ENCODE peak calls at places on chromosomes 5 and 9, in seven cellular contexts. Y is Calu3, B is endothelial cell of umbilical vein, R is SK-N-SH, L is IMR-90, A is GM10248, G is type B pancreatic cell. P is an unnamed sample.

GRCh38 chr9:88236531-88237453 is 98.5 kb upstream of the SPATA31C2 start:
- DNase-seq in Y (no peak), B (no peak), R (no peak), L (peak), A (no peak), G (no peak), P (no peak)

GRCh38 chr5:38670878-38671277 is 114.4 kb upstream of the LIFR start:
- DNase-seq in Y (no peak), B (no peak), R (no peak), L (no peak), A (no peak), G (no peak), P (peak)

GRCh38 chr9:80191108-80191507 is 619.3 kb downstream of the TLE4 start:
- DNase-seq in Y (no peak), B (no peak), R (no peak), L (peak), A (no peak), G (no peak), P (no peak)

GRCh38 chr5:472076-472655 is 29.2 kb downstream of the EXOC3 start:
- DNase-seq in Y (no peak), B (peak), R (peak), L (no peak), A (no peak), G (no peak), P (no peak)

GRCh38 chr9:115291841-115292240 is 173.9 kb upstream of the TNC start:
- DNase-seq in Y (peak), B (no peak), R (no peak), L (peak), A (no peak), G (no peak), P (no peak)

GRCh38 chr9:34204011-34204635 is 25.3 kb downstream of the UBAP1 start:
- DNase-seq in Y (no peak), B (no peak), R (no peak), L (no peak), A (no peak), G (no peak), P (no peak)

GRCh38 chr5:84362061-84362720 is 22.5 kb downstream of the EDIL3 start:
- DNase-seq in Y (no peak), B (peak), R (no peak), L (no peak), A (no peak), G (no peak), P (no peak)

GRCh38 chr9:96344458-96345180 is 38.9 kb downstream of the SLC35D2 start:
- DNase-seq in Y (peak), B (peak), R (peak), L (peak), A (no peak), G (no peak), P (peak)

GRCh38 chr5:134005415-134006118 is 792 bp upstream of the VDAC1 start:
- DNase-seq in Y (peak), B (no peak), R (peak), L (no peak), A (peak), G (no peak), P (no peak)
- TF ChIP-seq CTCF in Y (no peak), B (no peak), R (no peak), L (peak), A (no peak), G (no peak), P (no peak)

DNA sequence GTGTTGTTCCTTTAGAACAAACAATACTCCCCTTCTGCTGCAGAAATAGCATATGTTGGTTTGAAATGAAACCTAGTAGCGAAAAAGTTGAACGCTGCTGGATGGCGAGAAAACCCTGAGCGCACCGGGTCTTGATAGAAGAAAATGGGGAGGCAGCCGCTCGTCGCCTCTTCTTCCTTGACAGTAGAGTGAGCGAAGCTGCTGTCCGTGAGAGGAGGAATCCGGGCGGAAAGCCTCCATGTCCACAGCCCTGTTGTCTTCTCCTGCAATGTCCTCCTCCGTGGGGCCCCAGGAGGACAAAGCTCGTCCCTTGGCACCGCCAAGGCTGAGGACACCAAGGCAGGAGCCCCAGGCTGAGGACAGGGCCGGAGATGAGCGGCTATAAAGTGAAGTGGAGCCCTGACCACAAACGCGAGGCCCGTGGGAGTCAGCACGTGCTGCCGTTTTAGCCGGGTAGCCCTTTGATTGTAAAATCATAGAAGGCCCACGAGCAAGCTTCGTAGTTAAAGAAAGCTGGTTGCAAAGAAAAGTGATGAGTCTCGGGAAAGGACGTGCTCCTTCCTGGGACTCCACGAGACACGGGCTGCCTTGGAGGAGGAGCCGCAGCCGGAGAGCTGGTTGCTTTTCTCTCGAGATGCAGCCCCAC is 35.6 kb downstream of the MRPL36 start:
- DNase-seq in Y (no peak), B (no peak), R (no peak), L (no peak), A (no peak), G (peak), P (no peak)
- TF ChIP-seq CTCF in Y (no peak), B (no peak), R (no peak), L (no peak), A (no peak), G (peak), P (no peak)

GRCh38 chr5:59354274-59354673 is 539.3 kb downstream of the PDE4D start:
- DNase-seq in Y (no peak), B (no peak), R (no peak), L (peak), A (no peak), G (no peak), P (no peak)

GRCh38 chr5:59346987-59347386 is 546.5 kb downstream of the PDE4D start:
- DNase-seq in Y (no peak), B (no peak), R (no peak), L (no peak), A (no peak), G (no peak), P (no peak)

GRCh38 chr5:59354811-59355210 is 538.7 kb downstream of the PDE4D start:
- DNase-seq in Y (no peak), B (peak), R (no peak), L (no peak), A (no peak), G (no peak), P (no peak)

GRCh38 chr5:59348189-59348588 is 545.3 kb downstream of the PDE4D start:
- DNase-seq in Y (peak), B (peak), R (no peak), L (no peak), A (no peak), G (no peak), P (no peak)

DNA sequence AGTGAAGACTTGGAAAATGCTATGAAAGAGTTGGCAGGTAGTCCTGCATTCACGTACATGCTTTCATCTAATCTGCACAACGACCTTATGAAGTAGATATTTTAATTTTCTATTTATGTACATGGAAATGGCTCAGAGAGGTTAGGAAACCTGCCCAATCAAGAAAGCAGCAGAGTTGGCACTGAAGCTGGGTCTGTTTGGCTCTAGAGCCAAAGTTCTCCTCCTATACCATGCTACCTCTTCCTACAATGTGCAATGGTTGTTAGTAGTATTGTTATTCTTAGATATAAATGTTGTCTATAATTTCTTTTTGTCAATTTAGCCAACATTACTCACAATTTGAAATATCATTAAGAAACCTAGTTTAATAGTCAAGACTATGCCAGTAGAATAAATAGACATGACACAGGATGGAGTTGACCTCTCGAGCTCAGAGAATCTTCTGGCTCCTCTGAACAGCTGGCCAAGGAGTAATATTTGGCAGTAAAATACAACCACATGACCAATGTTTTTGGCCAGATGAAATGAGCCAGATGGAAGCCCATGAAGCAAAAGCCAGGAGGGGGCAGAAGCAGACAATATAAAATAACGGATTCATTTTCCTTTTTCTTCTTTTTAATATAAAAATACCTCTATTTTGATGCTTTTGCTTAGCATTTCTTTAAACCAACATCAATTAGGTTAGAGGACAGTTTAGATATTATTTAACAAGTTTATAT is 542.3 kb downstream of the PDE4D start:
- DNase-seq in Y (no peak), B (no peak), R (no peak), L (peak), A (no peak), G (no peak), P (no peak)
- TF ChIP-seq CTCF in Y (no peak), B (no peak), R (no peak), L (no peak), A (no peak), G (no peak), P (no peak)

GRCh38 chr5:133274597-133274935 is 222.8 kb downstream of the HSPA4 start:
- DNase-seq in Y (no peak), B (no peak), R (no peak), L (no peak), A (no peak), G (no peak), P (no peak)

GRCh38 chr5:133271606-133272005 is 219.8 kb downstream of the HSPA4 start:
- DNase-seq in Y (no peak), B (no peak), R (no peak), L (no peak), A (no peak), G (no peak), P (no peak)

GRCh38 chr5:133276171-133276570 is 224.4 kb downstream of the HSPA4 start:
- DNase-seq in Y (no peak), B (no peak), R (no peak), L (no peak), A (no peak), G (no peak), P (no peak)

GRCh38 chr5:133275631-133276030 is 223.8 kb downstream of the HSPA4 start:
- DNase-seq in Y (no peak), B (no peak), R (no peak), L (no peak), A (no peak), G (no peak), P (no peak)

DNA sequence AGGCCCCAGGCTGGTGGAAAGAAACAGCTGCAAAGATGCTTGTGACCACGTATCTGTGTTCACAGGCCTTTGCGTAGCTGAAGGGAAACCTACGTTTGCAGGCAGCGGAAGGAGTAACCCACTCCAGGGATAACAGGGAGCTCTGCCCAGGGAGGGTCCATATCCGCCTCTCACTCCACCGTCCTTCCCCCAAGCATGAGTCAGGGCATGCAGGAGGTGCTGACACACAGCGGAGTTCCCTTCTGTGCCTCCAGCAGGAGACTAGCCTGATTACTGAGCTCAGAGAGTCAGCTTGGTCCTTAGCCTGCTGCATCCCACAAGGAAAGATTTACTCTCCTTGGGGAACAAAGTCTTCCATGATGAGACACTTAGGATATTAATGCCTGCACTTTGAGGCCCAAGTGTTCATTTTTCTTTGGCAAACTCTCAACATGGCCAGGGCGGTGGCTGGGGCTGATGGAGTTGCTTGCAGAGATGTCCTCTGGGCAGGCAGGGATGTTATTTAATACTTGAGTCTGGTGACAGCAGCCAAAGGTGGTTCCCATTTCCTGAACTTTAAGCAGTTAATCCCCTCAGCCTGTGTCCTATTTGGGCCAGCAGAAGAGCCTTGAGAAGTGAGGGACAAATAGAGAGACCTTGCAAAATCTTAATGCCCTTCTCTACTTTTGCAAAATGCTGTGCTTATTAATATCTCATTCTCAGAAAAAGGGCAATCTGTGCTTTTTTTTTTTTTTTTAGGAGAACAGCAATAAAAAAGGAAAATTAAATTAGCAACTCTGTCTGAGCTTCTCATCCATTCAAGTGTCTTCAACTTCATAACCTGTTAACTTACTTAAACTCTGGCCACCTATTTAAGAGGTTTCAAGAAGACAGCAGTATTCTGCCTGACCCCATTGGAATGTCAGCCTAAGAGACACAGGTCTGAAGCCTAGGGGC is 222.1 kb downstream of the HSPA4 start:
- DNase-seq in Y (no peak), B (no peak), R (no peak), L (peak), A (no peak), G (no peak), P (no peak)
- TF ChIP-seq CTCF in Y (no peak), B (no peak), R (no peak), L (no peak), A (no peak), G (no peak), P (no peak)

GRCh38 chr5:131389096-131389868 is 125.4 kb downstream of the CDC42SE2 start:
- DNase-seq in Y (no peak), B (no peak), R (no peak), L (no peak), A (no peak), G (no peak), P (no peak)

GRCh38 chr5:131386779-131387178 is 122.9 kb downstream of the CDC42SE2 start:
- DNase-seq in Y (no peak), B (peak), R (no peak), L (peak), A (no peak), G (no peak), P (no peak)

GRCh38 chr5:131386124-131386523 is 122.3 kb downstream of the CDC42SE2 start:
- DNase-seq in Y (no peak), B (no peak), R (no peak), L (no peak), A (no peak), G (no peak), P (no peak)

GRCh38 chr5:131384616-131385214 is 120.9 kb downstream of the CDC42SE2 start:
- DNase-seq in Y (no peak), B (no peak), R (no peak), L (no peak), A (no peak), G (no peak), P (no peak)

GRCh38 chr5:131387236-131387635 is 123.4 kb downstream of the CDC42SE2 start:
- DNase-seq in Y (no peak), B (no peak), R (no peak), L (no peak), A (no peak), G (no peak), P (no peak)
- TF ChIP-seq CTCF in Y (no peak), B (no peak), R (no peak), L (no peak), A (no peak), G (no peak), P (no peak)

GRCh38 chr5:165508861-165509260 is 2003.4 kb downstream of the MAT2B start:
- DNase-seq in Y (no peak), B (no peak), R (no peak), L (no peak), A (no peak), G (no peak), P (no peak)
- TF ChIP-seq CTCF in Y (no peak), B (no peak), R (no peak), L (no peak), A (no peak), G (peak), P (no peak)

DNA sequence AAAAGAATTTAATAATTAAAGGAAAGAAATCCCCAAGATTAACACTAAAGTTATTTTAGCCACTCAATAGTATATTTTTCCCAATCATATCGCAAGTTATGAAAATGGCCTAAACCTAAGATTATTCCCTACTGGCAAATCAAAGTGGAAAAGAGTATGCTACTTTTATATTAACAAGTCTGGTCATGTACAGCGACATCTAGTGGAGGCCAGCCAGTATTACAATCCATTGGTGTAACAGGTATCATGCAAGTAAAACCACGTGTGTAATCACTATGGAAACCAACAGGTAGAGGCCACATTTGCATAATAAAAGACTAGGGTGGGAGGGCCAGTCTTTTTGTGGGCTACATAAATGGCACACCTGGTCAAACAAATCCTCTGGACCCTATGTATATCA is 976.4 kb upstream of the CDH9 start:
- DNase-seq in Y (no peak), B (no peak), R (peak), L (no peak), A (no peak), G (no peak), P (no peak)
- TF ChIP-seq CTCF in Y (no peak), B (no peak), R (peak), L (peak), A (peak), G (peak), P (no peak)

DNA sequence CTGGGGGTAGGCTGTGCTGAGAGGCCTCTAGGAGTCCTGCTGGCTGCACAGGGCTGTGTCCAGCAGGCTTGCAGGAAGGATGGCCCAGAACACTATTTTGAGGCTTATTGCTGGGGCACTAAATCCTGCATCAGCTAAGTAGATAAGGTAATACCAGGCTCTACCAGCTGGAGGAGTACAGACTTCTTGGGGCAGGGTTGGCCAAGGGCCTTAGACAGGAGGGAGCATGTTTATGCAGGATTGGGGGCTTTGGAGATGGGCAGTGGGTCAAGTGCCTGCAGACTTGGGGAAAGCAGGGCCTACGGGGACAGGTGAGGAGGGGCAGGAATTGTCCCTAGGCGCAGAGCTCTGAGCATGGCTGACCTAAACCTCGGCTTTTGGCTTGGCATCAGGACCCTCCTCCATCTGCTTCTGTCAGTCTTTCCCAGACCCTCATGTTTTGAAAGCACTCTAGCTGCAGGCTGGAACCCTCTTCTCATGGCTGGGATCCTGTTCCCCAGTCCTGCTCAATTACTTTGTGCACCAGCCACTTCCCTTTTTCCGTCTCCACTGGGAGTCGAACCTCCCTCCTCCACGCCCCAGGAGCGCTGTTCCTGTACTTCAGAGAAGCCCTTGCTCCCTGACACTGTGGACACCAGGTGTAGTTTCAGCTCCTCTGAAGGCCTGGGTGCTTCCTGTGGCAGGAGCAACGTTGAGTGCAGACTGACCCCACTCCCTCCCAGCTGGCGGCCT is 61.0 kb upstream of the SPTLC1 start:
- DNase-seq in Y (no peak), B (no peak), R (no peak), L (no peak), A (peak), G (no peak), P (no peak)
- TF ChIP-seq CTCF in Y (no peak), B (peak), R (no peak), L (peak), A (no peak), G (peak), P (peak)

GRCh38 chr5:118692811-118693342 is 295.5 kb downstream of the DTWD2 start:
- DNase-seq in Y (no peak), B (no peak), R (peak), L (no peak), A (no peak), G (no peak), P (no peak)
- TF ChIP-seq CTCF in Y (no peak), B (no peak), R (no peak), L (no peak), A (no peak), G (peak), P (no peak)